ENCODE peak calls at places on chromosome 14, in ten cellular contexts. B, J, M, E, X, K, O, I, C and N are unnamed samples. For H3K4me1, the result is how much of the 10 kb centered on the place peaks cover.

GRCh38 chr14:36517242-36518030 is 2.6 kb downstream of the NKX2-1 start:
- DNase-seq in K (no peak), E (no peak), X (peak), J (no peak), I (no peak), B (no peak), M (no peak), C (no peak), O (no peak), N (no peak)

GRCh38 chr14:88961214-88961613 is 136.8 kb downstream of the TTC8 start:
- DNase-seq in M (no peak), C (no peak), X (no peak), J (no peak), I (no peak), B (no peak), K (no peak), O (no peak), E (no peak), N (no peak)

GRCh38 chr14:61280092-61280525 is 1.0 kb downstream of the TMEM30B start:
- DNase-seq in K (no peak), C (no peak), O (peak), E (no peak), X (peak), M (no peak), I (no peak), B (no peak), J (no peak), N (peak)

GRCh38 chr14:90062852-90063539 is 1.2 kb downstream of the KCNK13 start:
- DNase-seq in B (no peak), C (no peak), K (no peak), X (no peak), O (no peak), E (no peak), I (no peak), M (no peak), J (no peak), N (no peak)

GRCh38 chr14:66572836-66573235 is 64.9 kb downstream of the GPHN start:
- DNase-seq in M (no peak), C (no peak), I (no peak), O (no peak), K (no peak), X (no peak), E (no peak), B (no peak), J (no peak), N (no peak)

GRCh38 chr14:94048676-94049624 is 22.8 kb downstream of the OTUB2 start:
- DNase-seq in J (no peak), I (no peak), K (no peak), B (no peak), C (no peak), O (peak), M (peak), X (peak), E (no peak), N (no peak)

GRCh38 chr14:71733210-71733883 is 198.9 kb upstream of the RGS6 start:
- DNase-seq in X (no peak), B (no peak), J (no peak), O (no peak), I (no peak), C (no peak), K (no peak), M (no peak), E (no peak), N (no peak)

GRCh38 chr14:67187826-67188225 is 1.4 kb upstream of the GARIN2 start:
- DNase-seq in C (no peak), E (no peak), O (no peak), K (peak), I (no peak), M (no peak), X (no peak), B (no peak), J (no peak), N (no peak)

GRCh38 chr14:92794547-92794941 is 439 bp downstream of the GOLGA5 start:
- DNase-seq in E (no peak), B (no peak), K (no peak), J (no peak), M (no peak), I (no peak), C (no peak), O (no peak), X (no peak), N (no peak)

GRCh38 chr14:21264025-21264801 is 5.0 kb downstream of the HNRNPC start:
- DNase-seq in C (peak), I (no peak), K (no peak), J (no peak), E (no peak), B (no peak), X (no peak), M (no peak), O (no peak), N (no peak)

GRCh38 chr14:102819790-102820330 is 42.6 kb downstream of the TRAF3 start:
- DNase-seq in K (no peak), J (no peak), I (no peak), X (no peak), C (peak), O (no peak), M (no peak), B (no peak), E (no peak), N (no peak)

GRCh38 chr14:51619551-51619950 is 32.2 kb upstream of the FRMD6 start:
- DNase-seq in J (no peak), K (no peak), C (no peak), I (no peak), X (no peak), B (no peak), E (no peak), M (no peak), O (no peak), N (no peak)

GRCh38 chr14:60805881-60806569 is 71.5 kb downstream of the MNAT1 start:
- DNase-seq in O (no peak), J (no peak), X (no peak), I (no peak), M (no peak), K (no peak), B (no peak), E (no peak), C (no peak), N (no peak)

GRCh38 chr14:91063119-91063518 is 2.7 kb upstream of the RPS6KA5 start:
- DNase-seq in X (no peak), E (peak), B (no peak), K (no peak), C (peak), M (no peak), J (no peak), O (no peak), I (no peak), N (no peak)

GRCh38 chr14:32300146-32300545 is 29.0 kb upstream of the AKAP6 start:
- DNase-seq in X (no peak), J (no peak), M (no peak), B (no peak), I (no peak), K (no peak), C (no peak), O (no peak), E (no peak), N (no peak)

GRCh38 chr14:20617138-20618003 is 24.1 kb downstream of the OR6S1 start:
- DNase-seq in E (no peak), X (no peak), J (no peak), B (no peak), M (no peak), I (no peak), K (no peak), O (no peak), C (no peak), N (no peak)

GRCh38 chr14:60327447-60328331 is 78.7 kb downstream of the PPM1A start:
- DNase-seq in E (peak), B (no peak), I (no peak), J (peak), C (peak), K (no peak), X (peak), O (no peak), M (peak), N (no peak)

GRCh38 chr14:90553298-90553920 is 156.6 kb downstream of the CALM1 start:
- DNase-seq in M (no peak), K (no peak), C (no peak), X (no peak), E (no peak), I (no peak), B (peak), J (no peak), O (no peak), N (no peak)

GRCh38 chr14:92673601-92674000 is 74.8 kb downstream of the LGMN start:
- DNase-seq in C (no peak), B (peak), M (no peak), E (no peak), J (no peak), I (no peak), X (no peak), K (no peak), O (no peak), N (no peak)

GRCh38 chr14:101226603-101227425 is 323.3 kb upstream of the RTL1 start:
- DNase-seq in X (peak), O (peak), I (no peak), M (peak), E (no peak), J (no peak), C (no peak), B (peak), K (no peak), N (no peak)

GRCh38 chr14:103141117-103141796 is 18.0 kb downstream of the TNFAIP2 start:
- DNase-seq in B (peak), I (no peak), K (peak), C (peak), E (peak), X (peak), M (peak), O (no peak), J (no peak), N (no peak)

GRCh38 chr14:51398898-51399297 is 158.9 kb downstream of the TMX1 start:
- DNase-seq in C (no peak), E (no peak), B (peak), M (no peak), K (no peak), I (no peak), X (no peak), O (no peak), J (no peak), N (no peak)

GRCh38 chr14:68794856-68795601 is 2.2 kb upstream of the ZFP36L1 start:
- DNase-seq in K (no peak), E (peak), J (no peak), O (no peak), X (peak), C (peak), B (peak), I (no peak), M (peak), N (peak)

GRCh38 chr14:24279301-24280186 is 8.1 kb upstream of the RABGGTA start:
- DNase-seq in M (peak), C (no peak), K (no peak), E (peak), I (no peak), J (peak), B (no peak), X (no peak), O (no peak), N (no peak)

GRCh38 chr14:63134801-63135200 is 69.4 kb upstream of the RHOJ start:
- DNase-seq in B (no peak), C (no peak), K (no peak), M (no peak), J (no peak), O (no peak), X (no peak), E (no peak), I (no peak), N (no peak)

GRCh38 chr14:44168566-44168965 is 338.5 kb downstream of the FSCB start:
- DNase-seq in K (no peak), M (no peak), I (no peak), X (no peak), O (no peak), C (no peak), E (no peak), J (no peak), B (no peak), N (no peak)

GRCh38 chr14:65958664-65959562 is 527.3 kb upstream of the CCDC196 start:
- DNase-seq in X (no peak), I (no peak), J (no peak), C (peak), M (no peak), O (no peak), E (peak), B (peak), K (peak), N (no peak)

GRCh38 chr14:74661726-74662450 is 49.9 kb upstream of the LTBP2 start:
- DNase-seq in O (no peak), J (no peak), C (no peak), M (no peak), E (no peak), K (no peak), X (no peak), I (no peak), B (peak), N (peak)

GRCh38 chr14:103687712-103688111 is 27.5 kb downstream of the XRCC3 start:
- DNase-seq in K (no peak), M (peak), E (no peak), J (no peak), B (no peak), O (no peak), I (no peak), C (no peak), X (no peak), N (no peak)

GRCh38 chr14:90726656-90727055 is 89.6 kb downstream of the TTC7B start:
- DNase-seq in E (no peak), O (no peak), M (peak), I (no peak), C (no peak), J (peak), B (peak), X (peak), K (peak), N (peak)

GRCh38 chr14:90344920-90345557 is 13.3 kb upstream of the NRDE2 start:
- DNase-seq in E (no peak), X (no peak), M (no peak), I (no peak), O (no peak), J (no peak), B (no peak), C (no peak), K (no peak), N (no peak)

GRCh38 chr14:36647827-36648753 is 13.6 kb upstream of the PAX9 start:
- DNase-seq in C (no peak), B (no peak), J (no peak), M (no peak), I (no peak), X (peak), E (no peak), K (no peak), O (no peak), N (no peak)

GRCh38 chr14:94390372-94391086 is 2.1 kb upstream of the SERPINA1 start:
- DNase-seq in K (no peak), C (no peak), J (peak), B (peak), I (no peak), E (no peak), M (peak), O (peak), X (peak), N (no peak)

GRCh38 chr14:61222388-61222787 is 58.8 kb downstream of the TMEM30B start:
- DNase-seq in C (no peak), I (no peak), M (no peak), E (no peak), K (no peak), O (no peak), X (no peak), J (no peak), B (no peak), N (no peak)

GRCh38 chr14:92754956-92755355 is 6.5 kb upstream of the LGMN start:
- DNase-seq in M (no peak), I (no peak), C (no peak), X (no peak), B (no peak), J (no peak), E (no peak), K (no peak), O (no peak), N (no peak)

DNA sequence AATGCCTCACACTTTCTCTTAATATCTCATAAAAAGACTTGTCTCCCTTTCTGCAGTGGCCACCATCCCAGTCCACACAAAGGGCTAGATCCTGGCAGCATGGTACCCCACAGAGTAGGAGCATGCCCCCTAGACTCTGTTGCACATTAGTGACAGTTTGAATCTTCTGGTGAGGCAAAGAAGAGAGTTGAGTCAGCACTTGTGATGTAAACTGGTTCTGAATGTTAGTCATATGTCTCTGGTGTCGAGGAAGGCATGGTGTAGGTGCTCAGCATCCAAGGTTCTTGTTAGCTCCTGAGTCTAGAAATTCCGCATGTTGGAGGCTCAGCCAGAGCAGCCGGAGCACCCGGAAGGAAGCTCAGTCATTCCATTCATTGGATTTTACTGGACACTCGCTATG is 9.8 kb downstream of the TTC9 start:
- DNase-seq in J (no peak), X (no peak), I (no peak), B (no peak), E (no peak), C (no peak), O (no peak), K (no peak), M (no peak), N (no peak)
- H3K27ac ChIP-seq in J (no peak), X (no peak), I (no peak), B (no peak), E (no peak), C (no peak), O (no peak), K (no peak), M (no peak), N (no peak)

DNA sequence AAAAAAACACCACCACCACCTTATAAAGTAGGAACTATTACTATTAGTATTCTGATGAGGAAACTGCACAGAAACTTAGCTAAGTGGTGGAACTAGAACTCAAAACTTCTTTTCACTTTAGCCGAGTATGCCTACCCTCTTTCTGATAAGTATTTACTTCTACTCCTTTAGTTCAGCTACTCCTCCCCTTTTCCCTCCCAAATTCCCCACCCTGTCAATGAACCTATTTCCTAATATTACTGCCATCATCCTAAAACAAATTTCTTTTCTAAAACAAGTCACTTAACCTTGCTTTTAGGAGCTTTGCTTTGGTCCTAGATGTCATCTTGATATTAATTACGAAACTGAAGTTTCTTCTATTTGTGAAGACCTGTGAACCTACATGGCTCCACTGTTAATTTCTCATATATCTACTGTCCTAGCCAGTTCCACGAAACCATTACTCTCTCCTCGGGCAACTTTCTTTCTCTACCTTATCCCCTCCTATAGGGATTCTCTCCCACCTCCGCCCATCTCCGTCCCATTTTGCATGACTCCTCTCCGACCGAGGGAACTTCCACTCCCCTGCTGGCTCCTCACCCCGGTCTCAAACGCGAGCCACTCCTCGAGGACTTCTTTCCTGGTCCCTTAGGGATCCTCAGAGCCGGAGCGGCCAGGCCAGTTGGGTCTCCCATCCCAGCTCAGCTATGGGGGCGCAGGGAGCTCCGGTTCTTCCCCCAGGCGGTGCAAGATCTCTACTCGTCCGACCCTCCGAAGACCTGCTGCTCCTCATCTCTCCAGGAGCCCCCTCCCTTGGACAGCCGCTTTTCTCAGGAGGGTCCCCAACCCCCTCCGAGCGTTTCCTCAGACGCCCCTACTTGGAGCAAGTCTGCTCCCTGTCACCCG is 1.1 kb downstream of the NUMB start:
- DNase-seq in J (peak), E (peak), O (peak), B (peak), K (no peak), X (peak), I (no peak), M (peak), C (no peak), N (peak)
- H3K4me1 ChIP-seq in J (half or more), E (under half), O (under half), B (under half), K (under half), X (under half), I (half or more), M (half or more), C (under half), N (under half)

GRCh38 chr14:99244299-99244959 is 27.6 kb downstream of the BCL11B start:
- DNase-seq in K (no peak), E (no peak), I (no peak), B (no peak), C (no peak), J (no peak), X (no peak), M (no peak), O (no peak), N (no peak)

GRCh38 chr14:99246536-99247083 is 25.4 kb downstream of the BCL11B start:
- DNase-seq in B (no peak), M (no peak), X (peak), E (peak), O (no peak), C (no peak), I (no peak), J (no peak), K (no peak), N (no peak)

GRCh38 chr14:99245541-99246511 is 26.2 kb downstream of the BCL11B start:
- DNase-seq in O (no peak), K (no peak), B (no peak), X (peak), J (no peak), C (no peak), I (no peak), M (no peak), E (no peak), N (no peak)

GRCh38 chr14:99242816-99243795 is 28.9 kb downstream of the BCL11B start:
- DNase-seq in K (no peak), J (no peak), E (peak), I (no peak), B (no peak), C (no peak), O (no peak), M (no peak), X (no peak), N (no peak)

GRCh38 chr14:99244960-99245340 is 27.0 kb downstream of the BCL11B start:
- DNase-seq in M (no peak), B (no peak), J (no peak), C (no peak), K (no peak), I (no peak), E (no peak), X (no peak), O (no peak), N (no peak)
- H3K27ac ChIP-seq in M (no peak), B (no peak), J (no peak), C (no peak), K (no peak), I (peak), E (peak), X (peak), O (no peak), N (no peak)

GRCh38 chr14:59268011-59268410 is 79.5 kb downstream of the DAAM1 start:
- DNase-seq in X (no peak), B (no peak), O (no peak), M (no peak), J (no peak), C (no peak), I (no peak), K (no peak), E (no peak), N (no peak)
- H3K4me1 ChIP-seq in X (under half), B (under half), O (under half), M (under half), J (under half), C (under half), I (under half), K (under half), E (under half), N (under half)

DNA sequence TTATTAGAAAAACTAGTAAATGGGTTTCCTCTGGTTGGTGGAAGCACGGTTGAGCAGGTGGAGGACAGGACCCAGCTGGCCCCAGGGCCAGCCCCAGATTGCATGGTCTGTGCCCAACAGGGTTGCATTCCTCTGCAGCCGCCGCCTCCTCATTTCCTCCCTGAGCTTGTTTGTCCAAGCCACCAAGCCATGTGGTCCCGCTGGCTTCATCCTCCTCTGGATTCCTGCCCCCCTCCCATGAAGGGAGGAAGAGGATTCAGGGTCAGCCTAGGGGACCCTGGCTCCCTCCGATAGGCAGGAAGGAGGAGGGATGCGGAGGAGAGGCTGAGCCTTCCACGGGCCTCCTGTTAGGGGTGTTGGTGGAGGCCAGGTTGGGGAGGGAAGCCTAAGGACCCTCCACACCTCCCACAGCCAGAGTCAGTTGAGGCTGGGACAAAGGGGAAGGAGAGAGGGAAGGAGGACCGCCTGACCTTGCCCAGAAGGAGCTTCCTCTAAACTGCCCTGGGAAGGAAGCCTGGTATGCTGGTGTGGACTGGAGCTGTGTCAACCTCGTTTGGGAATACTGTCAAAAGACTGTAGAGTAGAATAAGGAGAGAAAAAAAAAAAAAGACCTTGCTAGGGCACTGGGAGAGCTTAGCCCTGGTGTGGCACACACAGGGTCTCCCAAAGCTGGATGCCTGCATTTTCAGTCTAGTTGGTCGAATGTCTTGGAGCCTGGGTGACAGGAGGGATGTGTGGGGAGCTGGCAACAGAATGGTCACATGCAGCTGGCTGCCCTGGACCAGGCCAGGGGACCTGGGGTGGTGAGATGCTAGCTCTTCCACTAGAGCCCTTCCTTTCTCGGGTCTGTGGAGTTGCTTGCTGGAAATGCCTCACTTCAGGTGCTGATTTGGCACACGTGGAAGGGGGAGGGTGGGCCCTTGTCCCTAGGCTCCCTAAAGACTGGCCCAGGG is 42.4 kb downstream of the PLEKHG3 start:
- DNase-seq in O (no peak), C (no peak), I (no peak), K (no peak), J (no peak), B (peak), E (no peak), X (no peak), M (no peak), N (no peak)
- H3K27ac ChIP-seq in O (no peak), C (no peak), I (peak), K (no peak), J (peak), B (no peak), E (no peak), X (no peak), M (no peak), N (peak)